ENCODE peak calls at places on chromosomes 12 and 14, in eight cellular contexts. One of them, this sample, is unnamed.

GRCh38 chr14:61262082-61262481 is 19.1 kb downstream of the TMEM30B start:
- DNase-seq in Calu3: no peak
- DNase-seq in uterus: no peak
- DNase-seq in H7: no peak
- DNase-seq in HAP-1: no peak
- DNase-seq in pons: no peak
- DNase-seq in stimulated activated CD4-positive, alpha-beta T cell treated with anti-CD3 and anti-CD28 coated beads, TNF-alpha, amount 100 ng/mL, for 4 hours: no peak
- DNase-seq in AG08396: no peak
- DNase-seq in this sample: no peak

GRCh38 chr14:105205718-105206208 is 24.7 kb upstream of the NUDT14 start:
- DNase-seq in Calu3: no peak
- DNase-seq in uterus: no peak
- DNase-seq in H7: peak; percentile 79
- DNase-seq in HAP-1: no peak
- DNase-seq in pons: no peak
- DNase-seq in stimulated activated CD4-positive, alpha-beta T cell treated with anti-CD3 and anti-CD28 coated beads, TNF-alpha, amount 100 ng/mL, for 4 hours: no peak
- DNase-seq in AG08396: no peak
- DNase-seq in this sample: no peak

GRCh38 chr12:84506317-84506716 is 406.3 kb downstream of the SLC6A15 start:
- DNase-seq in Calu3: no peak
- DNase-seq in uterus: no peak
- DNase-seq in H7: no peak
- DNase-seq in HAP-1: no peak
- DNase-seq in pons: no peak
- DNase-seq in stimulated activated CD4-positive, alpha-beta T cell treated with anti-CD3 and anti-CD28 coated beads, TNF-alpha, amount 100 ng/mL, for 4 hours: no peak
- DNase-seq in AG08396: no peak
- DNase-seq in this sample: no peak

GRCh38 chr12:69904761-69905160 is 79.7 kb downstream of the MYRFL start:
- DNase-seq in Calu3: no peak
- DNase-seq in uterus: no peak
- DNase-seq in H7: no peak
- DNase-seq in HAP-1: no peak
- DNase-seq in pons: no peak
- DNase-seq in stimulated activated CD4-positive, alpha-beta T cell treated with anti-CD3 and anti-CD28 coated beads, TNF-alpha, amount 100 ng/mL, for 4 hours: no peak
- DNase-seq in AG08396: no peak
- DNase-seq in this sample: no peak

GRCh38 chr14:34044666-34045306 is 93.9 kb upstream of the EGLN3 start:
- DNase-seq in Calu3: no peak
- DNase-seq in uterus: no peak
- DNase-seq in H7: no peak
- DNase-seq in HAP-1: no peak
- DNase-seq in pons: no peak
- DNase-seq in stimulated activated CD4-positive, alpha-beta T cell treated with anti-CD3 and anti-CD28 coated beads, TNF-alpha, amount 100 ng/mL, for 4 hours: no peak
- DNase-seq in AG08396: no peak
- DNase-seq in this sample: no peak

GRCh38 chr12:51702582-51702981 is 111.5 kb downstream of the SCN8A start:
- DNase-seq in Calu3: no peak
- DNase-seq in uterus: no peak
- DNase-seq in H7: no peak
- DNase-seq in HAP-1: no peak
- DNase-seq in pons: no peak
- DNase-seq in stimulated activated CD4-positive, alpha-beta T cell treated with anti-CD3 and anti-CD28 coated beads, TNF-alpha, amount 100 ng/mL, for 4 hours: no peak
- DNase-seq in AG08396: no peak
- DNase-seq in this sample: no peak

GRCh38 chr12:5000658-5001390 is 42.9 kb upstream of the KCNA5 start:
- DNase-seq in Calu3: no peak
- DNase-seq in uterus: no peak
- DNase-seq in H7: no peak
- DNase-seq in HAP-1: no peak
- DNase-seq in pons: no peak
- DNase-seq in stimulated activated CD4-positive, alpha-beta T cell treated with anti-CD3 and anti-CD28 coated beads, TNF-alpha, amount 100 ng/mL, for 4 hours: no peak
- DNase-seq in AG08396: no peak
- DNase-seq in this sample: no peak

GRCh38 chr14:75379246-75379929 is 48.4 kb upstream of the JDP2 start:
- DNase-seq in Calu3: no peak
- DNase-seq in uterus: no peak
- DNase-seq in H7: peak; percentile 23
- DNase-seq in HAP-1: no peak
- DNase-seq in pons: no peak
- DNase-seq in stimulated activated CD4-positive, alpha-beta T cell treated with anti-CD3 and anti-CD28 coated beads, TNF-alpha, amount 100 ng/mL, for 4 hours: no peak
- DNase-seq in AG08396: no peak
- DNase-seq in this sample: no peak

GRCh38 chr12:7431993-7432685 is 11.8 kb downstream of the CD163L1 start:
- DNase-seq in Calu3: no peak
- DNase-seq in uterus: no peak
- DNase-seq in H7: no peak
- DNase-seq in HAP-1: no peak
- DNase-seq in pons: no peak
- DNase-seq in stimulated activated CD4-positive, alpha-beta T cell treated with anti-CD3 and anti-CD28 coated beads, TNF-alpha, amount 100 ng/mL, for 4 hours: no peak
- DNase-seq in AG08396: peak; percentile 13
- DNase-seq in this sample: no peak

GRCh38 chr14:61188196-61188595 is 92.9 kb downstream of the TMEM30B start:
- DNase-seq in Calu3: no peak
- DNase-seq in uterus: no peak
- DNase-seq in H7: peak; percentile 81
- DNase-seq in HAP-1: no peak
- DNase-seq in pons: no peak
- DNase-seq in stimulated activated CD4-positive, alpha-beta T cell treated with anti-CD3 and anti-CD28 coated beads, TNF-alpha, amount 100 ng/mL, for 4 hours: no peak
- DNase-seq in AG08396: no peak
- DNase-seq in this sample: no peak